ENCODE peak calls at places on chromosome 16, in seven cellular contexts. R is stromal cell of bone marrow; B is sciatic nerve; L is GM12865; M is head of caudate nucleus; Z is stimulated activated naive CD8-positive, alpha-beta T cell treated with anti-CD3 and anti-CD28 coated beads, Interleukin-15, amount 100 ng/mL, for 72 hours; N is fibroblast of lung. T is an unnamed sample.
A peak's percentile ranks its signal among the peaks of the same experiment; 100 is the strongest.

GRCh38 chr16:70730016-70730415 is 44.2 kb upstream of the MTSS2 start:
- DNase-seq in R (no peak), B (no peak), L (no peak), M (peak; percentile 36), Z (no peak), N (no peak), T (no peak)

GRCh38 chr16:84181144-84181915 is 5.5 kb downstream of the TAF1C start:
- DNase-seq in R (no peak), B (no peak), L (no peak), M (no peak), Z (no peak), N (no peak), T (no peak)

GRCh38 chr16:89688395-89688794 is 1.9 kb downstream of the CDK10 start:
- DNase-seq in R (no peak), B (no peak), L (no peak), M (no peak), Z (no peak), N (no peak), T (no peak)

GRCh38 chr16:11526921-11527320 is 59.8 kb downstream of the LITAF start:
- DNase-seq in R (no peak), B (no peak), L (peak; percentile 12), M (no peak), Z (no peak), N (no peak), T (no peak)

GRCh38 chr16:73032548-73033270 is 15.2 kb downstream of the ZFHX3 start:
- DNase-seq in R (no peak), B (no peak), L (peak; percentile 68), M (no peak), Z (no peak), N (no peak), T (no peak)

GRCh38 chr16:54938351-54939346 is 8.0 kb downstream of the IRX5 start:
- DNase-seq in R (no peak), B (no peak), L (no peak), M (no peak), Z (no peak), N (peak; percentile 11), T (no peak)

GRCh38 chr16:58038219-58038641 is 12.7 kb downstream of the MMP15 start:
- DNase-seq in R (no peak), B (no peak), L (no peak), M (no peak), Z (no peak), N (no peak), T (no peak)

GRCh38 chr16:23974223-23974622 is 138.4 kb downstream of the PRKCB start:
- DNase-seq in R (no peak), B (no peak), L (no peak), M (no peak), Z (no peak), N (no peak), T (no peak)

GRCh38 chr16:188674-189073 is 8.4 kb downstream of the HBQ1 start:
- DNase-seq in R (no peak), B (no peak), L (peak; percentile 28), M (no peak), Z (no peak), N (no peak), T (no peak)

GRCh38 chr16:87837627-87838289 is 31.5 kb downstream of the SLC7A5 start:
- DNase-seq in R (no peak), B (no peak), L (no peak), M (no peak), Z (no peak), N (no peak), T (no peak)

GRCh38 chr16:78988361-78988992 is 612.1 kb downstream of the MAF start:
- DNase-seq in R (no peak), B (no peak), L (no peak), M (no peak), Z (no peak), N (no peak), T (no peak)

GRCh38 chr16:67641779-67642708 is 2.9 kb upstream of the CARMIL2 start:
- DNase-seq in R (peak; percentile 22), B (no peak), L (no peak), M (peak; percentile 56), Z (peak; percentile 10), N (peak; percentile 34), T (no peak)

GRCh38 chr16:55474821-55475220 is 4.2 kb upstream of the MMP2 start:
- DNase-seq in R (no peak), B (no peak), L (no peak), M (no peak), Z (no peak), N (no peak), T (no peak)

GRCh38 chr16:12833939-12834338 is 30.3 kb upstream of the CPPED1 start:
- DNase-seq in R (peak; percentile 6), B (no peak), L (no peak), M (peak; percentile 38), Z (no peak), N (peak; percentile 51), T (no peak)

GRCh38 chr16:84292032-84292431 is 2.6 kb upstream of the WFDC1 start:
- DNase-seq in R (no peak), B (no peak), L (no peak), M (no peak), Z (no peak), N (peak; percentile 25), T (no peak)

GRCh38 chr16:86067936-86068335 is 169.0 kb downstream of the IRF8 start:
- DNase-seq in R (no peak), B (no peak), L (no peak), M (no peak), Z (no peak), N (no peak), T (no peak)

GRCh38 chr16:77171750-77172635 is 19.0 kb upstream of the MON1B start:
- DNase-seq in R (peak; percentile 35), B (no peak), L (peak; percentile 61), M (peak; percentile 65), Z (no peak), N (peak; percentile 38), T (peak; percentile 29)

GRCh38 chr16:54407596-54407995 is 121.0 kb upstream of the IRX3 start:
- DNase-seq in R (peak; percentile 72), B (no peak), L (no peak), M (no peak), Z (no peak), N (peak; percentile 55), T (no peak)

GRCh38 chr16:87435399-87436224 is 43.5 kb downstream of the MAP1LC3B start:
- DNase-seq in R (peak; percentile 77), B (no peak), L (no peak), M (no peak), Z (no peak), N (peak; percentile 87), T (no peak)

T was measured in AG09309.